ENCODE peak calls at places on chromosomes 3 and 15, in ten cellular contexts. I, V, G, E, M, L, Q, W, D and B are unnamed samples.

GRCh38 chr15:40843183-40843884 is 514 bp upstream of the SPINT1 start:
- DNase-seq in I (no peak), V (no peak), G (no peak), E (no peak), M (no peak), L (no peak), Q (no peak), W (no peak), D (no peak), B (no peak)

GRCh38 chr3:11509175-11510000 is 134.3 kb downstream of the VGLL4 start:
- DNase-seq in I (no peak), V (peak), G (peak), E (peak), M (peak), L (peak), Q (no peak), W (peak), D (no peak), B (peak)

GRCh38 chr15:63038926-63039673 is 3.4 kb upstream of the TPM1 start:
- DNase-seq in I (no peak), V (no peak), G (no peak), E (no peak), M (peak), L (peak), Q (no peak), W (no peak), D (no peak), B (no peak)

GRCh38 chr15:88348579-88349255 is 92.2 kb upstream of the NTRK3 start:
- DNase-seq in I (no peak), V (no peak), G (no peak), E (no peak), M (no peak), L (no peak), Q (no peak), W (no peak), D (no peak), B (peak)

GRCh38 chr3:186520957-186521842 is 23.0 kb downstream of the CRYGS start:
- DNase-seq in I (peak), V (no peak), G (peak), E (no peak), M (no peak), L (no peak), Q (no peak), W (peak), D (no peak), B (peak)

GRCh38 chr15:66611257-66612053 is 45.7 kb upstream of the LCTL start:
- DNase-seq in I (no peak), V (no peak), G (no peak), E (no peak), M (no peak), L (no peak), Q (no peak), W (no peak), D (no peak), B (no peak)

GRCh38 chr15:63114465-63114864 is 7.2 kb upstream of the LACTB start:
- DNase-seq in I (no peak), V (no peak), G (no peak), E (no peak), M (no peak), L (no peak), Q (no peak), W (no peak), D (no peak), B (no peak)

GRCh38 chr3:27147215-27147614 is 222.0 kb downstream of the NEK10 start:
- DNase-seq in I (no peak), V (no peak), G (no peak), E (no peak), M (no peak), L (no peak), Q (no peak), W (no peak), D (no peak), B (no peak)

GRCh38 chr3:32113981-32114566 is 7.7 kb downstream of the GPD1L start:
- DNase-seq in I (no peak), V (no peak), G (no peak), E (no peak), M (no peak), L (no peak), Q (no peak), W (no peak), D (no peak), B (no peak)

GRCh38 chr3:49899815-49900214 is 3.9 kb downstream of the MST1R start:
- DNase-seq in I (no peak), V (no peak), G (peak), E (no peak), M (no peak), L (no peak), Q (no peak), W (peak), D (no peak), B (peak)

GRCh38 chr15:60544581-60545115 is 65.7 kb upstream of the ICE2 start:
- DNase-seq in I (no peak), V (no peak), G (no peak), E (no peak), M (no peak), L (no peak), Q (no peak), W (no peak), D (no peak), B (no peak)

GRCh38 chr3:132695006-132695405 is 27.2 kb downstream of the NPHP3 start:
- DNase-seq in I (no peak), V (no peak), G (no peak), E (no peak), M (no peak), L (no peak), Q (no peak), W (no peak), D (no peak), B (no peak)

GRCh38 chr3:155737844-155738460 is 6.9 kb downstream of the PLCH1 start:
- DNase-seq in I (no peak), V (no peak), G (no peak), E (peak), M (no peak), L (no peak), Q (no peak), W (no peak), D (no peak), B (no peak)

GRCh38 chr3:52453496-52454234 is at the start of gene TNNC1:
- DNase-seq in I (no peak), V (peak), G (no peak), E (peak), M (no peak), L (no peak), Q (no peak), W (peak), D (no peak), B (no peak)